ENCODE peak calls at places on chromosomes 16 and 17, in five cellular contexts. X is H1, I is A549, O is K562, E is stomach. S is an unnamed sample.
A peak's percentile ranks its signal among the peaks of the same experiment; 100 is the strongest.

GRCh38 chr16:4461250-4462085 is 13.0 kb downstream of the NMRAL1 start:
- DNase-seq in X (peak; percentile 66), I (peak; percentile 31), E (no peak), O (peak; percentile 44), S (no peak)

GRCh38 chr17:76382803-76383644 is 1.4 kb upstream of the SPHK1 start:
- DNase-seq in E (peak; percentile 50), X (peak; percentile 83), O (peak; percentile 73), I (peak; percentile 75), S (no peak)

GRCh38 chr17:32882734-32883133 is 5.8 kb upstream of the MYO1D start:
- DNase-seq in I (no peak), E (no peak), X (no peak), O (peak; percentile 51), S (no peak)

GRCh38 chr16:30948087-30948955 is 547 bp upstream of the ORAI3 start:
- DNase-seq in O (peak; percentile 73), I (peak; percentile 98), X (peak; percentile 98), E (peak; percentile 80), S (peak; percentile 97)

GRCh38 chr17:81037783-81038733 is 3.1 kb downstream of the BAIAP2 start:
- DNase-seq in X (no peak), O (no peak), I (no peak), E (peak; percentile 84), S (peak; percentile 52)

GRCh38 chr17:49016775-49017463 is 19.7 kb downstream of the IGF2BP1 start:
- DNase-seq in X (peak; percentile 46), I (peak; percentile 91), O (no peak), E (peak; percentile 58), S (no peak)

GRCh38 chr17:79544142-79544914 is 66.5 kb downstream of the RBFOX3 start:
- DNase-seq in X (no peak), I (no peak), O (no peak), E (no peak), S (no peak)

GRCh38 chr16:27712251-27712711 is 162.3 kb downstream of the KATNIP start:
- DNase-seq in E (no peak), I (no peak), O (no peak), X (no peak), S (no peak)

GRCh38 chr17:69525920-69526841 is 111.7 kb downstream of the MAP2K6 start:
- DNase-seq in I (peak; percentile 74), O (peak; percentile 47), X (peak; percentile 52), E (peak; percentile 37), S (no peak)

GRCh38 chr17:71460943-71461342 is 659.9 kb upstream of the SOX9 start:
- DNase-seq in I (peak; percentile 12), E (peak; percentile 44), O (no peak), X (peak; percentile 52), S (no peak)

GRCh38 chr16:56990407-56991286 is 1.3 kb downstream of the NLRC5 start:
- DNase-seq in I (no peak), X (no peak), O (no peak), E (no peak), S (no peak)
- H3K4me1 ChIP-seq in I (peaks cover 13% of the 10 kb centered on the region), X (no peaks in the 10 kb centered on the region), O (peaks cover 14% of the 10 kb centered on the region), E (peaks cover 35% of the 10 kb centered on the region), S (peaks cover 17% of the 10 kb centered on the region)

DNA sequence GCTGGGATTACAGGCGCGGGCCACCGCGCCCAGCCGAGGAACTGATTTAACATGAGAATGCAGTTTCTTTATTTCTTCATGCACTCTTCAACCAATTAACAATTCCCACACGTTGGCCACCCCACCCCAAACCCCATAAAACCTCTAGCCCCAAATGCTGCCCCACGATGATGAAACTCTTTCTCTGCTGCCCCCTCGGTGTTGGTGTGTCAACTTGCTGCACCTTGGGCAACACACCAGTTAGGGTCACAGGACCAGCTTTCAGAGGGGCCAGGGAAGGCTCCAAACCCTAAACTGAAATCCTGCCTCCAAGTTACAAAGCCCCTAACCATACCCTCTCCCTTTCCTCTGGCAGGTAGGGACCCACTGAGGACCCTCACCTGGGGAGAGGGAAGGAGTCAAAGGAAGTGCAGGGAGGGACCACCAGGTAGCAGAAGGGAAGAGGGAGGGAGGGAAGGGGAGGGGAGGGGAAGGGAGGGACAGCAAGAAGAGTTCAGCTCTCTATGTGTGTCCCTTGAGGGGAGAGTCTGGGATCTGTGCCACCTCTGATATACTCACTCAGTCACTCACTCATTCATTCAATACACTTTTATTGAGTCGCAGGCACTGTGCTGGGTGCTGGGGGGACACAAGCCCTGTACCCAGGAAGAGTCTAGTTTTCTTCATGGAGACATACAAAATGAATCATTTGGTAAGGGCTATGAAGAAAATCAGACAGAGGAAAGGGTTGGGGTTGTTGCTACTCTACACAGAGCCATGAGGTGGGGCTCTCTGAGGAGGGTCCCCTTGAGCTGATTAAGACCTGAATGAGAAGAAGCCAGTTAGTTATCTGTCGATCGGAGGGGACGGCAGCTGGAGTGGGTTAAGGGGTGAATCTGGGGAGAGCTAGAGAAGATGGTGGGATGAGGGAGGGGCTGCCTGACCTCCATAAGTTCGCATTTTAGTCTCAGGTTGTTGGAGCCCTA is 3.9 kb downstream of the PLXDC1 start:
- DNase-seq in E (no peak), O (no peak), X (no peak), I (no peak), S (no peak)
- TF ChIP-seq EP300 in E (no peak), O (no peak), X (no peak), I (no peak), S (no peak)

DNA sequence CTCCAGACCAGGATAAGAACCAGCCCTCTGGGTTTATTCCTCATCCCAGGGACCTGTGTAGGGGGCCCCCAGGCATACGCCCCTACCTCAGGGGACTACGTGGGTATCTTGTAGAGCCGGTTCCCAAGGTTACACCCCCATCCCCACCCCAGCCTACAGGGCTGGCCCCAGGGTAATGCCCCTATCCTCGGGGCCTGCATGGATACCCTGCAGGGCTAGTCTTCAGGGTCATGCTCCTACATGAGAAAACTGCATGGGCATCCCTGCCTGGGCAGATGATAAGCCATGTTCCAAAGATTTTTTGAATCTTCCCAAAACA is 14.2 kb downstream of the HDAC5 start:
- DNase-seq in E (no peak), O (no peak), I (no peak), X (no peak), S (no peak)
- H3K4me1 ChIP-seq in E (peaks cover 98% of the 10 kb centered on the region), O (peaks cover 54% of the 10 kb centered on the region), I (peaks cover 59% of the 10 kb centered on the region), X (no peaks in the 10 kb centered on the region), S (peaks cover 47% of the 10 kb centered on the region)

DNA sequence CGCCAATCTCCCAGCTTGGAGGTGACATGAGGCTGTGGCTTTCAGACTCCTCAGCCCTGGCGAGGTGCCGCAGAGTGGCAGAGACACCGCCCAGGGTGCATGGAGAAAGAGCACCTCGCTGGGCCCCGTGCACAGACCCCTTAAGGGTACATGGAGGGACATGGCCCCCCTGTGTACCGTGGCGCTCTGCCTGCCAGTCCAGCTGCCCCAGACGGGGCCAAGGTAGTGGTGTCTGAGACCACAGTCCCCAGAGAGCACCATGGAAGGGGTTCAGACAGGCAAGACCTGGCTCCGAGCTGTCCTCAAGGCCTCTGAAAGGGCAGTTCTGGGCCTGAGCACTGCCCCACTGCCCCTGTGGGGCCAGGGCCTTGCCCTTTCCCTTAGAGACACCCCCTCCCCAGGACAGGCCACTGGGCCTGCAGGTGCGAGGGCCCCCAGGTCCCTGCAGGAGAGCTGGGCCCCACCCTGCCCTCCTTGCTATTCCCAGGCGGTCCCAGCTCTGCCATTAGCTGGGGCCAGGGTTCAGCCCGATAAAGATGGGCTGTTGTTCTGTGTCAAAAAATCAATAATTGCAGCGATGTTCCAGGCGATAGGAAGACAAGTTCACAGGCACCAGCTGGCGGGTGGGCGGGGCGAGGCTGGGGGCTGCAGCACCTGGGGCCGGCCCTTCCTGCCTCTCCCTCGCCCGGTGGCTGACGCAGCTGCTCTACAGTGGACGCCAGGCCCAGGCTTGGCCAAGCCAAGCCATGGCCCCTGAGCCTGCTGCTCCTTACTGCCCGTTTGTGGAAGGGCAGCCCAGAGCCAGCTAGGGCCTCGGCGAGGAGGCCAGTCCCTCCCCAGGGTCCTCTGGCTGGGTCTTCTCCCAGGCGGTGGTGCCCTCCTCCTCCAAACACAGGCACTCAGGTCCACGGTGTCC is 51.7 kb downstream of the ZFPM1 start:
- DNase-seq in I (no peak), X (no peak), O (no peak), E (peak; percentile 86), S (no peak)
- TF ChIP-seq EP300 in I (no peak), X (no peak), O (no peak), E (no peak), S (no peak)

GRCh38 chr16:72878301-72879269 is 169.3 kb downstream of the ZFHX3 start:
- DNase-seq in E (no peak), O (no peak), I (no peak), X (no peak), S (no peak)
- H3K4me1 ChIP-seq in E (peaks cover 28% of the 10 kb centered on the region), O (peaks cover 2% of the 10 kb centered on the region), I (peaks cover 43% of the 10 kb centered on the region), X (no peaks in the 10 kb centered on the region), S (peaks cover 2% of the 10 kb centered on the region)

GRCh38 chr17:64506201-64506575 is at the start of gene DDX5:
- DNase-seq in X (peak; percentile 96), E (peak; percentile 98), I (peak; percentile 99), O (peak; percentile 87), S (peak; percentile 97)

GRCh38 chr17:64507418-64507766 is 615 bp downstream of the CEP95 start:
- DNase-seq in X (no peak), I (peak; percentile 76), O (no peak), E (no peak), S (no peak)

GRCh38 chr17:64505320-64506200 is 529 bp downstream of the DDX5 start:
- DNase-seq in X (peak; percentile 74), I (peak; percentile 84), E (peak; percentile 94), O (peak; percentile 78), S (peak; percentile 96)

GRCh38 chr17:64508683-64509082 is 1.9 kb downstream of the CEP95 start:
- DNase-seq in E (no peak), O (no peak), I (no peak), X (no peak), S (no peak)

GRCh38 chr17:64506576-64507417 is at the start of gene CEP95:
- DNase-seq in E (peak; percentile 93), O (peak; percentile 80), X (peak; percentile 95), I (no peak), S (peak; percentile 97)
- TF ChIP-seq EP300 in E (peak; percentile 20), O (peak; percentile 15), X (peak; percentile 34), I (no peak), S (no peak)